ENCODE peak calls at places on chromosomes 6 and 20, in four cellular contexts. T, P, I and O are unnamed samples.

GRCh38 chr20:3237958-3238615 is 903 bp downstream of the SLC4A11 start:
- DNase-seq in P (no peak), I (no peak), T (no peak), O (no peak)

GRCh38 chr6:89411019-89411268 is 1.1 kb downstream of the RRAGD start:
- DNase-seq in T (no peak), I (peak), P (peak), O (no peak)

GRCh38 chr20:6142348-6142993 is 19.6 kb upstream of the FERMT1 start:
- DNase-seq in I (peak), T (no peak), P (peak), O (peak)

GRCh38 chr6:127328043-127328442 is 15.4 kb downstream of the ECHDC1 start:
- DNase-seq in I (no peak), P (no peak), T (no peak), O (no peak)

GRCh38 chr20:51413753-51414323 is 128.7 kb downstream of the NFATC2 start:
- DNase-seq in T (no peak), P (no peak), I (no peak), O (no peak)

GRCh38 chr6:144104898-144105487 is 9.6 kb upstream of the SF3B5 start:
- DNase-seq in I (peak), T (no peak), P (peak), O (no peak)

GRCh38 chr20:49799698-49800097 is 12.9 kb upstream of the SLC9A8 start:
- DNase-seq in T (no peak), I (no peak), P (no peak), O (no peak)

GRCh38 chr6:167748458-167749379 is 78.0 kb upstream of the AFDN start:
- DNase-seq in T (no peak), I (no peak), P (no peak), O (no peak)

GRCh38 chr20:17863577-17864292 is 104.9 kb downstream of the SNX5 start:
- DNase-seq in I (peak), T (no peak), P (peak), O (peak)

GRCh38 chr6:28488916-28489365 is 26.7 kb downstream of the GPX6 start:
- DNase-seq in T (no peak), P (no peak), I (no peak), O (no peak)

GRCh38 chr20:35111141-35111888 is 18.7 kb upstream of the TRPC4AP start:
- DNase-seq in P (no peak), T (no peak), I (no peak), O (no peak)

GRCh38 chr20:41619360-41620115 is 1.4 kb upstream of the CHD6 start:
- DNase-seq in T (no peak), P (no peak), I (peak), O (no peak)

GRCh38 chr6:20031342-20031741 is 180.9 kb downstream of the MBOAT1 start:
- DNase-seq in P (no peak), I (no peak), T (no peak), O (no peak)

GRCh38 chr6:13065596-13065995 is 262.7 kb downstream of the TBC1D7 start:
- DNase-seq in I (no peak), P (no peak), T (no peak), O (no peak)

GRCh38 chr6:134299236-134299635 is 18.7 kb downstream of the SGK1 start:
- DNase-seq in T (no peak), P (no peak), I (no peak), O (no peak)

GRCh38 chr20:24781061-24781980 is 167.7 kb upstream of the CST7 start:
- DNase-seq in I (peak), P (peak), T (no peak), O (no peak)

GRCh38 chr6:108434222-108434621 is 126.5 kb upstream of the FOXO3 start:
- DNase-seq in P (no peak), I (no peak), T (no peak), O (no peak)

GRCh38 chr20:14667241-14667640 is 329.8 kb upstream of the FLRT3 start:
- DNase-seq in T (no peak), P (no peak), I (no peak), O (no peak)

GRCh38 chr6:131733376-131734016 is 22.7 kb upstream of the CTAGE9 start:
- DNase-seq in P (no peak), I (no peak), T (no peak), O (no peak)

GRCh38 chr6:4910060-4910746 is 93.6 kb downstream of the RPP40 start:
- DNase-seq in P (peak), T (no peak), I (peak), O (peak)

GRCh38 chr6:20246107-20246506 is 33.8 kb upstream of the MBOAT1 start:
- DNase-seq in I (no peak), P (no peak), T (no peak), O (no peak)

GRCh38 chr20:10876558-10876957 is 202.8 kb upstream of the JAG1 start:
- DNase-seq in P (no peak), T (no peak), I (no peak), O (no peak)

GRCh38 chr6:53029761-53030160 is 34.7 kb upstream of the GSTA4 start:
- DNase-seq in T (no peak), I (no peak), P (no peak), O (no peak)

GRCh38 chr6:129175066-129175465 is 292.1 kb downstream of the LAMA2 start:
- DNase-seq in P (no peak), I (no peak), T (no peak), O (no peak)

GRCh38 chr6:680666-681374 is 12.1 kb downstream of the EXOC2 start:
- DNase-seq in P (no peak), I (no peak), T (no peak), O (no peak)

GRCh38 chr6:85669735-85670194 is 27.1 kb upstream of the SYNCRIP start:
- DNase-seq in I (no peak), T (peak), P (no peak), O (no peak)

GRCh38 chr6:139569561-139569960 is 195.1 kb upstream of the CITED2 start:
- DNase-seq in I (no peak), P (no peak), T (no peak), O (no peak)

GRCh38 chr6:141467881-141468280 is 664.8 kb upstream of the GJE1 start:
- DNase-seq in T (no peak), I (no peak), P (no peak), O (no peak)

GRCh38 chr6:152127429-152128165 is 320.1 kb downstream of the ESR1 start:
- DNase-seq in T (no peak), I (no peak), P (no peak), O (no peak)

GRCh38 chr20:4150095-4150492 is 134.7 kb upstream of the RNF24 start:
- DNase-seq in I (no peak), P (no peak), T (no peak), O (no peak)

GRCh38 chr6:93040375-93040774 is 379.0 kb downstream of the EPHA7 start:
- DNase-seq in P (no peak), I (no peak), T (no peak), O (no peak)